ENCODE peak calls at places on chromosomes 7 and 10, in four cellular contexts. Q is NCI-H1417, N is astrocyte of the spinal cord, B is NCI-H1092. C is an unnamed sample.
A peak's percentile ranks its signal among the peaks of the same experiment; 100 is the strongest.

GRCh38 chr7:135853499-135853898 is 104.9 kb upstream of the FAM180A start:
- DNase-seq in N (peak; percentile 28), Q (no peak), B (no peak), C (no peak)

GRCh38 chr7:150803161-150803860 is 2.7 kb downstream of the TMEM176A start:
- DNase-seq in N (no peak), Q (peak; percentile 25), B (no peak), C (no peak)

GRCh38 chr7:94123136-94123535 is 119.0 kb upstream of the BET1 start:
- DNase-seq in N (no peak), B (no peak), Q (no peak), C (no peak)

GRCh38 chr10:5628798-5629788 is 37.3 kb downstream of the ASB13 start:
- DNase-seq in Q (no peak), B (no peak), N (peak; percentile 61), C (peak; percentile 30)

GRCh38 chr7:140475747-140476333 is 3.5 kb downstream of the MKRN1 start:
- DNase-seq in B (peak; percentile 22), N (peak; percentile 39), Q (peak; percentile 69), C (peak; percentile 51)

GRCh38 chr7:45088821-45089313 is at the start of gene NACAD:
- DNase-seq in N (peak; percentile 49), B (no peak), Q (peak; percentile 28), C (peak; percentile 26)

GRCh38 chr10:36182059-36182654 is 540.1 kb upstream of the FZD8 start:
- DNase-seq in N (peak; percentile 1), B (no peak), Q (no peak), C (no peak)

GRCh38 chr7:117229350-117229749 is 93.5 kb downstream of the WNT2 start:
- DNase-seq in N (no peak), B (no peak), Q (no peak), C (no peak)

GRCh38 chr7:31741852-31742251 is 54.8 kb downstream of the PPP1R17 start:
- DNase-seq in B (no peak), N (no peak), Q (no peak), C (no peak)

GRCh38 chr7:44231088-44231487 is 30.3 kb downstream of the YKT6 start:
- DNase-seq in B (no peak), Q (no peak), N (no peak), C (no peak)

GRCh38 chr7:66339141-66339540 is 134.0 kb downstream of the TPST1 start:
- DNase-seq in N (no peak), Q (no peak), B (no peak), C (no peak)

GRCh38 chr7:47143344-47143743 is 438.6 kb downstream of the TNS3 start:
- DNase-seq in B (no peak), N (peak; percentile 52), Q (no peak), C (no peak)

GRCh38 chr7:36396150-36396549 is 6.5 kb downstream of the ANLN start:
- DNase-seq in Q (no peak), B (no peak), N (peak; percentile 59), C (no peak)

GRCh38 chr10:97577701-97578100 is 5.1 kb downstream of the ANKRD2 start:
- DNase-seq in Q (no peak), B (no peak), N (no peak), C (no peak)

GRCh38 chr10:123808873-123809272 is 82.7 kb downstream of the CPXM2 start:
- DNase-seq in B (no peak), Q (no peak), N (peak; percentile 19), C (no peak)

GRCh38 chr10:59354434-59354833 is 7.9 kb downstream of the FAM13C start:
- DNase-seq in Q (no peak), N (no peak), B (no peak), C (no peak)

GRCh38 chr7:158257516-158258410 is 329.9 kb downstream of the PTPRN2 start:
- DNase-seq in N (no peak), Q (no peak), B (no peak), C (no peak)

GRCh38 chr10:104328916-104329710 is 9.2 kb downstream of the ITPRIP start:
- DNase-seq in N (peak; percentile 95), B (no peak), Q (no peak), C (peak; percentile 79)

GRCh38 chr7:130473289-130473688 is 18.6 kb upstream of the MEST start:
- DNase-seq in Q (no peak), N (no peak), B (no peak), C (no peak)

GRCh38 chr7:67725437-67725836 is 728.8 kb downstream of the TYW1 start:
- DNase-seq in B (no peak), N (no peak), Q (no peak), C (no peak)

GRCh38 chr10:30455816-30456215 is 21.8 kb downstream of the MAP3K8 start:
- DNase-seq in Q (no peak), B (no peak), N (no peak), C (no peak)

GRCh38 chr10:96972264-96972663 is 140.2 kb downstream of the LCOR start:
- DNase-seq in N (no peak), Q (no peak), B (no peak), C (no peak)

GRCh38 chr10:52028518-52028858 is 285.6 kb upstream of the DKK1 start:
- DNase-seq in Q (no peak), N (no peak), B (no peak), C (no peak)

GRCh38 chr7:154929006-154929726 is 73.8 kb downstream of the PAXIP1 start:
- DNase-seq in N (no peak), B (no peak), Q (peak; percentile 52), C (no peak)

GRCh38 chr7:104982773-104983619 is 31.0 kb upstream of the KMT2E start:
- DNase-seq in Q (peak; percentile 58), N (no peak), B (no peak), C (no peak)

GRCh38 chr7:112214268-112214667 is 7.8 kb downstream of the ZNF277 start:
- DNase-seq in N (no peak), B (no peak), Q (no peak), C (no peak)